ENCODE peak calls at places on chromosomes 5 and 9, in five cellular contexts. One of them, this sample, is unnamed. For H3K27me3 and H3K36me3, the result is how much of the 10 kb centered on the place peaks cover.

GRCh38 chr5:132385321-132386105 is 16.0 kb downstream of the SLC22A5 start:
- DNase-seq in body of pancreas: peak
- DNase-seq in naive thymus-derived CD4-positive, alpha-beta T cell: peak
- DNase-seq in upper lobe of right lung: no peak
- DNase-seq in GM23338: peak
- DNase-seq in this sample: peak

GRCh38 chr5:131384616-131385214 is 120.9 kb downstream of the CDC42SE2 start:
- DNase-seq in body of pancreas: no peak
- DNase-seq in naive thymus-derived CD4-positive, alpha-beta T cell: no peak
- DNase-seq in upper lobe of right lung: no peak
- DNase-seq in GM23338: no peak
- DNase-seq in this sample: no peak

GRCh38 chr9:99824378-99825157 is 2.9 kb downstream of the NR4A3 start:
- DNase-seq in body of pancreas: peak
- DNase-seq in naive thymus-derived CD4-positive, alpha-beta T cell: peak
- DNase-seq in upper lobe of right lung: peak
- DNase-seq in GM23338: peak
- DNase-seq in this sample: peak

GRCh38 chr5:174300941-174301761 is 255.6 kb downstream of the NSG2 start:
- DNase-seq in body of pancreas: no peak
- DNase-seq in naive thymus-derived CD4-positive, alpha-beta T cell: no peak
- DNase-seq in upper lobe of right lung: no peak
- DNase-seq in GM23338: no peak
- DNase-seq in this sample: no peak

GRCh38 chr5:80711938-80712337 is 57.2 kb upstream of the DHFR start:
- DNase-seq in body of pancreas: no peak
- DNase-seq in naive thymus-derived CD4-positive, alpha-beta T cell: no peak
- DNase-seq in upper lobe of right lung: no peak
- DNase-seq in GM23338: peak
- DNase-seq in this sample: peak

GRCh38 chr9:76216161-76216649 is 178.0 kb downstream of the RFK start:
- DNase-seq in body of pancreas: no peak
- DNase-seq in naive thymus-derived CD4-positive, alpha-beta T cell: no peak
- DNase-seq in upper lobe of right lung: no peak
- DNase-seq in GM23338: no peak
- DNase-seq in this sample: no peak

GRCh38 chr5:129148-129547 is 37.2 kb downstream of the PLEKHG4B start:
- DNase-seq in body of pancreas: no peak
- DNase-seq in naive thymus-derived CD4-positive, alpha-beta T cell: no peak
- DNase-seq in upper lobe of right lung: no peak
- DNase-seq in GM23338: no peak
- DNase-seq in this sample: no peak

GRCh38 chr9:115220339-115221009 is 102.5 kb upstream of the TNC start:
- DNase-seq in body of pancreas: no peak
- DNase-seq in naive thymus-derived CD4-positive, alpha-beta T cell: no peak
- DNase-seq in upper lobe of right lung: no peak
- DNase-seq in GM23338: no peak
- DNase-seq in this sample: no peak

GRCh38 chr5:163350083-163350482 is 87.3 kb upstream of the CCNG1 start:
- DNase-seq in body of pancreas: no peak
- DNase-seq in naive thymus-derived CD4-positive, alpha-beta T cell: no peak
- DNase-seq in upper lobe of right lung: no peak
- DNase-seq in GM23338: peak
- DNase-seq in this sample: peak

GRCh38 chr9:27303219-27303618 is 6.3 kb upstream of the EQTN start:
- DNase-seq in body of pancreas: peak
- DNase-seq in naive thymus-derived CD4-positive, alpha-beta T cell: no peak
- DNase-seq in upper lobe of right lung: no peak
- DNase-seq in GM23338: peak
- DNase-seq in this sample: no peak

GRCh38 chr9:38082456-38083287 is 13.6 kb upstream of the SHB start:
- DNase-seq in body of pancreas: no peak
- DNase-seq in naive thymus-derived CD4-positive, alpha-beta T cell: no peak
- DNase-seq in upper lobe of right lung: no peak
- DNase-seq in GM23338: no peak
- DNase-seq in this sample: no peak

GRCh38 chr5:140346348-140347221 is at the start of gene HBEGF:
- DNase-seq in body of pancreas: peak
- DNase-seq in naive thymus-derived CD4-positive, alpha-beta T cell: peak
- DNase-seq in upper lobe of right lung: peak
- DNase-seq in GM23338: peak
- DNase-seq in this sample: peak

GRCh38 chr9:97562542-97562941 is 61.1 kb downstream of the TMOD1 start:
- DNase-seq in body of pancreas: no peak
- DNase-seq in naive thymus-derived CD4-positive, alpha-beta T cell: no peak
- DNase-seq in upper lobe of right lung: peak
- DNase-seq in GM23338: no peak
- DNase-seq in this sample: no peak

GRCh38 chr9:129624168-129624759 is 1.7 kb upstream of the NTMT1 start:
- DNase-seq in body of pancreas: peak
- DNase-seq in naive thymus-derived CD4-positive, alpha-beta T cell: peak
- DNase-seq in upper lobe of right lung: peak
- DNase-seq in GM23338: peak
- DNase-seq in this sample: peak

GRCh38 chr5:82074968-82075367 is 103.1 kb downstream of the ATG10 start:
- DNase-seq in body of pancreas: no peak
- DNase-seq in naive thymus-derived CD4-positive, alpha-beta T cell: no peak
- DNase-seq in upper lobe of right lung: no peak
- DNase-seq in GM23338: no peak
- DNase-seq in this sample: no peak

GRCh38 chr5:139611703-139612584 is 36.2 kb upstream of the CXXC5 start:
- DNase-seq in body of pancreas: no peak
- DNase-seq in naive thymus-derived CD4-positive, alpha-beta T cell: no peak
- DNase-seq in upper lobe of right lung: no peak
- DNase-seq in GM23338: no peak
- DNase-seq in this sample: no peak

GRCh38 chr9:137694962-137695875 is 76.4 kb downstream of the EHMT1 start:
- DNase-seq in body of pancreas: peak
- DNase-seq in naive thymus-derived CD4-positive, alpha-beta T cell: peak
- DNase-seq in upper lobe of right lung: peak
- DNase-seq in GM23338: peak
- DNase-seq in this sample: peak

GRCh38 chr5:150575745-150576448 is 64.6 kb upstream of the SYNPO start:
- DNase-seq in body of pancreas: no peak
- DNase-seq in naive thymus-derived CD4-positive, alpha-beta T cell: no peak
- DNase-seq in upper lobe of right lung: peak
- DNase-seq in GM23338: no peak
- DNase-seq in this sample: no peak

GRCh38 chr9:18359335-18359734 is 114.6 kb upstream of the ADAMTSL1 start:
- DNase-seq in body of pancreas: no peak
- DNase-seq in naive thymus-derived CD4-positive, alpha-beta T cell: no peak
- DNase-seq in upper lobe of right lung: no peak
- DNase-seq in GM23338: no peak
- DNase-seq in this sample: no peak

GRCh38 chr5:126263567-126264173 is 159.5 kb upstream of the GRAMD2B start:
- DNase-seq in body of pancreas: no peak
- DNase-seq in naive thymus-derived CD4-positive, alpha-beta T cell: no peak
- DNase-seq in upper lobe of right lung: no peak
- DNase-seq in GM23338: no peak
- DNase-seq in this sample: no peak

GRCh38 chr9:77523891-77524290 is 124.2 kb downstream of the GNA14 start:
- DNase-seq in body of pancreas: no peak
- DNase-seq in naive thymus-derived CD4-positive, alpha-beta T cell: no peak
- DNase-seq in upper lobe of right lung: no peak
- DNase-seq in GM23338: no peak
- DNase-seq in this sample: no peak

GRCh38 chr5:57718155-57718554 is 235.5 kb upstream of the ACTBL2 start:
- DNase-seq in body of pancreas: no peak
- DNase-seq in naive thymus-derived CD4-positive, alpha-beta T cell: no peak
- DNase-seq in upper lobe of right lung: no peak
- DNase-seq in GM23338: no peak
- DNase-seq in this sample: no peak

GRCh38 chr5:14268738-14269137 is 125.6 kb downstream of the TRIO start:
- DNase-seq in body of pancreas: no peak
- DNase-seq in naive thymus-derived CD4-positive, alpha-beta T cell: no peak
- DNase-seq in upper lobe of right lung: no peak
- DNase-seq in GM23338: no peak
- DNase-seq in this sample: no peak

GRCh38 chr9:113949206-113950078 is 73.3 kb downstream of the ZNF618 start:
- DNase-seq in body of pancreas: no peak
- DNase-seq in naive thymus-derived CD4-positive, alpha-beta T cell: no peak
- DNase-seq in upper lobe of right lung: no peak
- DNase-seq in GM23338: no peak
- DNase-seq in this sample: no peak

GRCh38 chr9:89952401-89952800 is 347.6 kb downstream of the GADD45G start:
- DNase-seq in body of pancreas: no peak
- DNase-seq in naive thymus-derived CD4-positive, alpha-beta T cell: no peak
- DNase-seq in upper lobe of right lung: no peak
- DNase-seq in GM23338: no peak
- DNase-seq in this sample: no peak

GRCh38 chr9:76521244-76521673 is 62.3 kb downstream of the GCNT1 start:
- DNase-seq in body of pancreas: no peak
- DNase-seq in naive thymus-derived CD4-positive, alpha-beta T cell: no peak
- DNase-seq in upper lobe of right lung: no peak
- DNase-seq in GM23338: no peak
- DNase-seq in this sample: no peak

GRCh38 chr9:107294756-107295155 is 11.7 kb downstream of the RAD23B start:
- DNase-seq in body of pancreas: no peak
- DNase-seq in naive thymus-derived CD4-positive, alpha-beta T cell: no peak
- DNase-seq in upper lobe of right lung: no peak
- DNase-seq in GM23338: no peak
- DNase-seq in this sample: no peak

GRCh38 chr9:107292811-107293554 is 9.9 kb downstream of the RAD23B start:
- DNase-seq in body of pancreas: no peak
- DNase-seq in naive thymus-derived CD4-positive, alpha-beta T cell: no peak
- DNase-seq in upper lobe of right lung: no peak
- DNase-seq in GM23338: no peak
- DNase-seq in this sample: no peak

GRCh38 chr9:107299437-107299836 is 16.4 kb downstream of the RAD23B start:
- DNase-seq in body of pancreas: no peak
- DNase-seq in naive thymus-derived CD4-positive, alpha-beta T cell: no peak
- DNase-seq in upper lobe of right lung: no peak
- DNase-seq in GM23338: no peak
- DNase-seq in this sample: no peak

GRCh38 chr9:107293555-107294085 is 10.5 kb downstream of the RAD23B start:
- DNase-seq in body of pancreas: no peak
- DNase-seq in naive thymus-derived CD4-positive, alpha-beta T cell: no peak
- DNase-seq in upper lobe of right lung: no peak
- DNase-seq in GM23338: no peak
- DNase-seq in this sample: no peak

DNA sequence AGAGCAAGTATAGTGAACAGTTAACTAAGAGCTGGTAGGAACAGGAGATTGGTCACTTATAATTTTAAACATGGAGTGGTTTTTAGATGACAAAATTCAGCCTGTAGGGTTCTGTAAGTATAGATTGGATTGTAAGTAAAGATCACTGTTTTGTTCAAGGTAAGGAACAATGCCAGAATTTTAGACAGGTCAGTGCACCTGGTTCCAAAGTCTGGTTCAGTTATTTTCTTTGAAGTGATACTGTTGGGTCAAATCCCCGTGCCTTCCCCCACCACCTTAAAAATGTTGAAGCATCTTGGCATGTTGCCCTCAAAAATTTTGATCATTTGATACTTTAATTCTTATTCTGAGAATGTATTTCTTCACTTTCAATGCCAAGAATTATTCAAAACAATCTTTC is 12.9 kb downstream of the RAD23B start:
- DNase-seq in body of pancreas: no peak
- DNase-seq in naive thymus-derived CD4-positive, alpha-beta T cell: no peak
- DNase-seq in upper lobe of right lung: no peak
- DNase-seq in GM23338: no peak
- DNase-seq in this sample: no peak
- H3K27me3 ChIP-seq in body of pancreas: under half
- H3K27me3 ChIP-seq in naive thymus-derived CD4-positive, alpha-beta T cell: under half
- H3K27me3 ChIP-seq in upper lobe of right lung: under half
- H3K27me3 ChIP-seq in GM23338: under half
- H3K27me3 ChIP-seq in this sample: under half

GRCh38 chr9:34341659-34342266 is 12.4 kb downstream of the NUDT2 start:
- DNase-seq in body of pancreas: no peak
- DNase-seq in naive thymus-derived CD4-positive, alpha-beta T cell: no peak
- DNase-seq in upper lobe of right lung: no peak
- DNase-seq in GM23338: no peak
- DNase-seq in this sample: no peak
- H3K36me3 ChIP-seq in body of pancreas: under half
- H3K36me3 ChIP-seq in naive thymus-derived CD4-positive, alpha-beta T cell: half or more
- H3K36me3 ChIP-seq in upper lobe of right lung: under half
- H3K36me3 ChIP-seq in GM23338: under half
- H3K36me3 ChIP-seq in this sample: under half

GRCh38 chr5:40680741-40681350 is 1.1 kb downstream of the PTGER4 start:
- DNase-seq in body of pancreas: peak
- DNase-seq in naive thymus-derived CD4-positive, alpha-beta T cell: peak
- DNase-seq in upper lobe of right lung: peak
- DNase-seq in GM23338: peak
- DNase-seq in this sample: peak
- H3K4me3 ChIP-seq in body of pancreas: peak
- H3K4me3 ChIP-seq in naive thymus-derived CD4-positive, alpha-beta T cell: peak
- H3K4me3 ChIP-seq in upper lobe of right lung: peak
- H3K4me3 ChIP-seq in GM23338: peak
- H3K4me3 ChIP-seq in this sample: peak

GRCh38 chr5:154402611-154403010 is 43.2 kb upstream of the SAP30L start:
- DNase-seq in body of pancreas: no peak
- DNase-seq in naive thymus-derived CD4-positive, alpha-beta T cell: no peak
- DNase-seq in upper lobe of right lung: no peak
- DNase-seq in GM23338: no peak
- DNase-seq in this sample: no peak
- H3K27me3 ChIP-seq in body of pancreas: under half
- H3K27me3 ChIP-seq in naive thymus-derived CD4-positive, alpha-beta T cell: under half
- H3K27me3 ChIP-seq in upper lobe of right lung: under half
- H3K27me3 ChIP-seq in GM23338: under half
- H3K27me3 ChIP-seq in this sample: under half

DNA sequence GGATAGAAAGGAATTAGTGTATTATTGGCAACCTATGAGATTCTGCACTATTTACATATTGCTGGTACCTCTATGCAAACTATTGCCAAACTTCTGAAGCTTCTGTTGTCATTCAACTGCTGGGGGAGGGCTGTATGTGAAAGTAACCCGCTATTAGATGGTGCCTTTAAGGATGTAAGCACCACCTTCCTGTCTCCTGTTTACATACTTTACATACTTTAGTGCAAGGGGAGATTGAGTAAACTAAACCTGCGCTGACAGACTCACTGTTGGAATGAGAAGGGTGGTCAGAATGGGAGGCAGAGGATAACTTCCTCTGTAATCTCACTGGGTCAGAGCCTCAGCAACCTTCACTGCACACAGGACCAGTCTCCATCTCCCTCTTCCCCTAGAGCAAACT is 123.8 kb downstream of the NR3C1 start:
- DNase-seq in body of pancreas: no peak
- DNase-seq in naive thymus-derived CD4-positive, alpha-beta T cell: no peak
- DNase-seq in upper lobe of right lung: no peak
- DNase-seq in GM23338: peak
- DNase-seq in this sample: peak
- H3K36me3 ChIP-seq in body of pancreas: under half
- H3K36me3 ChIP-seq in naive thymus-derived CD4-positive, alpha-beta T cell: under half
- H3K36me3 ChIP-seq in upper lobe of right lung: under half
- H3K36me3 ChIP-seq in GM23338: under half
- H3K36me3 ChIP-seq in this sample: under half

This sample was measured in H7.